ENCODE peak calls at places on chromosomes 3 and 15, in seven cellular contexts. R is uterus, Q is mammary epithelial cell, V is breast epithelium, I is gastrocnemius medialis, C is A549, S is psoas muscle. N is an unnamed sample. For H3K9me3, the result is how much of the 10 kb centered on the place peaks cover.

GRCh38 chr3:180934638-180935037 is 22.2 kb downstream of the FXR1 start:
- DNase-seq in R (no peak), Q (peak), V (no peak), I (no peak), C (no peak), S (no peak), N (no peak)

GRCh38 chr15:66477011-66477410 is 20.6 kb downstream of the SNAPC5 start:
- DNase-seq in R (no peak), Q (no peak), V (no peak), I (no peak), C (no peak), S (no peak), N (no peak)

GRCh38 chr3:67377299-67377698 is 277.1 kb downstream of the SUCLG2 start:
- DNase-seq in R (no peak), Q (no peak), V (no peak), I (no peak), C (no peak), S (no peak), N (no peak)

GRCh38 chr15:80777137-80777536 is 2.0 kb upstream of the CEMIP start:
- DNase-seq in R (peak), Q (peak), V (no peak), I (peak), C (no peak), S (peak), N (no peak)

GRCh38 chr3:31197941-31198340 is 303.5 kb upstream of the GADL1 start:
- DNase-seq in R (no peak), Q (peak), V (no peak), I (no peak), C (no peak), S (no peak), N (no peak)

GRCh38 chr3:195540526-195540925 is 2.6 kb downstream of the PPP1R2 start:
- DNase-seq in R (no peak), Q (no peak), V (no peak), I (no peak), C (no peak), S (no peak), N (no peak)

GRCh38 chr3:149339931-149340309 is 6.5 kb upstream of the TM4SF18 start:
- DNase-seq in R (peak), Q (peak), V (peak), I (peak), C (peak), S (peak), N (no peak)

GRCh38 chr3:60414047-60414446 is 837.2 kb downstream of the FHIT start:
- DNase-seq in R (no peak), Q (no peak), V (no peak), I (no peak), C (no peak), S (no peak), N (no peak)

GRCh38 chr3:113649169-113649833 is 47.1 kb downstream of the USF3 start:
- DNase-seq in R (no peak), Q (no peak), V (no peak), I (no peak), C (no peak), S (no peak), N (no peak)

GRCh38 chr15:83472797-83473196 is 25.7 kb downstream of the SH3GL3 start:
- DNase-seq in R (no peak), Q (no peak), V (no peak), I (no peak), C (no peak), S (no peak), N (no peak)

GRCh38 chr3:132641837-132642538 is 17.6 kb downstream of the ACAD11 start:
- DNase-seq in R (no peak), Q (no peak), V (no peak), I (no peak), C (peak), S (no peak), N (no peak)

GRCh38 chr3:115248274-115248673 is 101.2 kb upstream of the ZBTB20 start:
- DNase-seq in R (no peak), Q (peak), V (no peak), I (no peak), C (no peak), S (no peak), N (no peak)

GRCh38 chr3:123489400-123490004 is 40.6 kb upstream of the ADCY5 start:
- DNase-seq in R (peak), Q (peak), V (peak), I (peak), C (peak), S (peak), N (peak)

GRCh38 chr3:117609330-117609729 is 899.8 kb downstream of the TUSC7 start:
- DNase-seq in R (no peak), Q (no peak), V (no peak), I (no peak), C (no peak), S (no peak), N (no peak)

GRCh38 chr3:185820973-185821758 is 3.7 kb downstream of the IGF2BP2 start:
- DNase-seq in R (no peak), Q (peak), V (no peak), I (no peak), C (peak), S (no peak), N (no peak)

GRCh38 chr15:92277776-92278175 is 115.9 kb upstream of the ST8SIA2 start:
- DNase-seq in R (no peak), Q (peak), V (no peak), I (no peak), C (peak), S (no peak), N (peak)

GRCh38 chr3:117355566-117355965 is 646.0 kb downstream of the TUSC7 start:
- DNase-seq in R (no peak), Q (no peak), V (no peak), I (no peak), C (peak), S (no peak), N (peak)

GRCh38 chr3:133931084-133931483 is 35.4 kb upstream of the RAB6B start:
- DNase-seq in R (no peak), Q (no peak), V (no peak), I (no peak), C (no peak), S (no peak), N (no peak)

GRCh38 chr3:96806336-96806735 is 8.1 kb upstream of the EPHA6 start:
- DNase-seq in R (no peak), Q (no peak), V (no peak), I (no peak), C (no peak), S (no peak), N (no peak)

GRCh38 chr15:99202176-99202552 is 47.2 kb downstream of the TTC23 start:
- DNase-seq in R (no peak), Q (no peak), V (no peak), I (no peak), C (no peak), S (no peak), N (no peak)

GRCh38 chr3:141680620-141681389 is 57.3 kb upstream of the RNF7 start:
- DNase-seq in R (no peak), Q (peak), V (peak), I (no peak), C (no peak), S (peak), N (no peak)

GRCh38 chr15:73328149-73328820 is 40.5 kb downstream of the HCN4 start:
- DNase-seq in R (no peak), Q (no peak), V (no peak), I (no peak), C (no peak), S (no peak), N (no peak)

GRCh38 chr3:65678480-65678879 is 360.2 kb downstream of the MAGI1 start:
- DNase-seq in R (no peak), Q (no peak), V (no peak), I (no peak), C (no peak), S (no peak), N (no peak)

GRCh38 chr3:151460774-151461450 is at the start of gene IGSF10:
- DNase-seq in R (no peak), Q (no peak), V (no peak), I (no peak), C (peak), S (peak), N (peak)

GRCh38 chr3:7484636-7485035 is 623.7 kb downstream of the GRM7 start:
- DNase-seq in R (no peak), Q (peak), V (no peak), I (no peak), C (no peak), S (no peak), N (no peak)

GRCh38 chr15:46265664-46266063 is 630.8 kb downstream of the SQOR start:
- DNase-seq in R (no peak), Q (no peak), V (no peak), I (no peak), C (no peak), S (no peak), N (peak)

GRCh38 chr3:27643355-27643754 is 78.8 kb downstream of the EOMES start:
- DNase-seq in R (no peak), Q (peak), V (no peak), I (no peak), C (no peak), S (no peak), N (no peak)

GRCh38 chr15:70633394-70633793 is 130.0 kb downstream of the UACA start:
- DNase-seq in R (no peak), Q (no peak), V (no peak), I (no peak), C (no peak), S (no peak), N (no peak)

GRCh38 chr3:15462451-15462850 is 35.1 kb downstream of the EAF1 start:
- DNase-seq in R (no peak), Q (no peak), V (no peak), I (no peak), C (no peak), S (no peak), N (no peak)

GRCh38 chr3:143327388-143327787 is 207.8 kb downstream of the CHST2 start:
- DNase-seq in R (no peak), Q (no peak), V (no peak), I (no peak), C (no peak), S (no peak), N (no peak)

GRCh38 chr3:121979734-121980449 is 42.2 kb downstream of the ILDR1 start:
- DNase-seq in R (no peak), Q (peak), V (no peak), I (no peak), C (no peak), S (no peak), N (no peak)

GRCh38 chr15:65650312-65651041 is 28.7 kb downstream of the SLC24A1 start:
- DNase-seq in R (no peak), Q (no peak), V (no peak), I (no peak), C (no peak), S (no peak), N (no peak)

GRCh38 chr3:151918253-151919029 is 45.0 kb downstream of the SUCNR1 start:
- DNase-seq in R (no peak), Q (peak), V (no peak), I (no peak), C (peak), S (no peak), N (no peak)

GRCh38 chr15:74265046-74265639 is 29.0 kb downstream of the CCDC33 start:
- DNase-seq in R (no peak), Q (no peak), V (no peak), I (no peak), C (no peak), S (peak), N (no peak)

GRCh38 chr3:188682316-188682715 is 489.5 kb upstream of the TPRG1 start:
- DNase-seq in R (no peak), Q (no peak), V (no peak), I (no peak), C (no peak), S (no peak), N (no peak)

GRCh38 chr3:150232992-150233451 is 175.1 kb upstream of the TSC22D2 start:
- DNase-seq in R (no peak), Q (no peak), V (no peak), I (no peak), C (no peak), S (no peak), N (no peak)

GRCh38 chr3:143648708-143649107 is 199.6 kb downstream of the SLC9A9 start:
- DNase-seq in R (no peak), Q (no peak), V (no peak), I (no peak), C (no peak), S (no peak), N (peak)

GRCh38 chr3:37542286-37542685 is 319.4 kb upstream of the CTDSPL start:
- DNase-seq in R (no peak), Q (no peak), V (no peak), I (no peak), C (no peak), S (no peak), N (no peak)

GRCh38 chr3:144843099-144843498 is 871.5 kb downstream of the DIPK2A start:
- DNase-seq in R (no peak), Q (no peak), V (no peak), I (no peak), C (no peak), S (no peak), N (peak)
- TF ChIP-seq CTCF in R (no peak), Q (peak), V (no peak), I (no peak), C (no peak), S (no peak), N (peak)

DNA sequence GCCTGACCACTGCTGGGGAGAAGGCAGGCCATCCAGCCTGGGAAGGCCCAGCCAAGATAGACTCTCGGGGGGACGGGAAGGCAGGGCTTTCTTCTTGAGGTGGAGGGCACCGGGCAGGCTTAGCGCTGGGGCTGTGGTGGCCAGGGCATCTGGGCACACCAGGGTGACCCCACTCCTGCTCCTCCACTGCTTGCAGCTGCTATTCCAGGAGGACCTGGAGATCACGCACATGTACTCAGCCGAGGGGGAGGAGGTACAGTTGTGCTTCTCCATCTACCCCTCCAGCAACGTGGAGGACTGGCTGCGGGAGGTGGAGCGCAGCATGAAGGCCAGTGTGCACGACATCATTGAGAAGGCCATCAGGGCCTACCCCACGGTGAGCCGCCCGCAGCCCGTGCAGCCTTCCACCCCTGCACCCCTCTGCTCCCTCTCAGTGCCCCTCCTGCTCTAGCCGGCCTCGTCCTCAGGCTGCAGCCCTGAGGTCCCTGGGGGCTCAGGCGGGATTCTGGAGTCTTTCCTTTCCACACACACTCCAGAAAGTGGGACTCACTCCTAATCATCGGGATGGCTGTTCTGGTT is 42.3 kb downstream of the DNAH1 start:
- DNase-seq in R (no peak), Q (no peak), V (no peak), I (no peak), C (no peak), S (peak), N (no peak)
- H3K9me3 ChIP-seq in R (under half), Q (under half), V (under half), I (under half), C (under half), S (under half), N (under half)

GRCh38 chr3:119352235-119352634 is 58.1 kb downstream of the ARHGAP31 start:
- DNase-seq in R (no peak), Q (peak), V (no peak), I (no peak), C (no peak), S (no peak), N (no peak)

GRCh38 chr3:119350114-119350513 is 55.9 kb downstream of the ARHGAP31 start:
- DNase-seq in R (no peak), Q (no peak), V (no peak), I (no peak), C (no peak), S (no peak), N (no peak)

GRCh38 chr3:119356646-119357045 is 62.5 kb downstream of the ARHGAP31 start:
- DNase-seq in R (no peak), Q (no peak), V (no peak), I (no peak), C (no peak), S (no peak), N (no peak)

GRCh38 chr3:119349353-119349752 is 55.2 kb downstream of the ARHGAP31 start:
- DNase-seq in R (no peak), Q (no peak), V (no peak), I (no peak), C (no peak), S (no peak), N (no peak)

DNA sequence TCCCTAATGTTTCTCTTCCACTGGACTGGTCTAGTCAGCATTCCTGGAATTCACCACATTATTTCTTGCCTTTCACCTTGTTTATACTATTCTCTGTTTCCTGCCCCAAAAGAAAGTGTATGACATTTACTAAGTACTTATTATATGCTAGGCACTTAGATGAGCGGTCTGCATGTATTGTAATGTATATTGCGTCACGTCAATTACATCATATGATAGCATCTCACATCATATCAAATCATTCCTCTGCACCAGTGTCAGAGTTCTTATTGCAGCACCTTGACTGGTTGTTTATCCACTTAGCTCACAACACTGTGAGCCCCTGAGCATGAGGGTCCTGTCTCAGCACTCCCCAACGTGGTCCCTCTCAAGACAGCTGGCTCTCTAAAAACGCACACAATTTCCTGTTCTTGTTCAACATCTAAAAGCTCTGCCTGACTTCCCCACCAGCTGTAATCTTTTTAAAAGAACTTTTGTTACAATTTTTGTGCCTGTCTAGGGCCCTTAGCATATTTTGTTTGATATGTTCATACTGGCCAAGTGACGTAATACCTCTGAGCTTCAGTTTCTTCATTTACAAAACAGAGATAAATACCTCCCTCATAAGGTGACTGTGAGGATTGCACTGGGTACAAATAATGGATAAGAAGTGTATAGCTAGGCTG is 58.8 kb downstream of the ARHGAP31 start:
- DNase-seq in R (no peak), Q (peak), V (no peak), I (no peak), C (no peak), S (no peak), N (no peak)
- TF ChIP-seq CTCF in R (peak), Q (peak), V (no peak), I (peak), C (no peak), S (peak), N (peak)

DNA sequence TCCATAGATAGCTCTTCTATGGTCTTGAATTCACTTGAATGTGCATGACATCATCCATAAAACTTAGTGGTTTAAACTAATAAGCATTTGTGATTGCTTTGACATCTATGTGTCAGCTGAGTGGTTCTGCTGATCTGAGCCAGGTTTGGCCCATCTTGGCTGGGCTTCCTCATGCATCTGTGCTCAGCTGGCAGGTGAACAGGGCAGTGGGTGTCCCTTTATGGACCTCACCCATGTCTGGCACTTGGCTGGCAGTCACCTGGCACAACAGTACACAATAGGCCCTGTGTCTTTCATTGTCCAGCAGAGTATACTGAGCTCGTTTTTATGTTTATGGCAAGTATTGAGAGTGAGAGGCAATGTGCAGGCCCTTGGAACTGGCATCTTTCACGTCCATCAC is 73.7 kb upstream of the CNTN6 start:
- DNase-seq in R (no peak), Q (no peak), V (no peak), I (no peak), C (no peak), S (no peak), N (no peak)
- H3K9me3 ChIP-seq in R (under half), Q (under half), V (under half), I (under half), C (under half), S (under half), N (under half)

DNA sequence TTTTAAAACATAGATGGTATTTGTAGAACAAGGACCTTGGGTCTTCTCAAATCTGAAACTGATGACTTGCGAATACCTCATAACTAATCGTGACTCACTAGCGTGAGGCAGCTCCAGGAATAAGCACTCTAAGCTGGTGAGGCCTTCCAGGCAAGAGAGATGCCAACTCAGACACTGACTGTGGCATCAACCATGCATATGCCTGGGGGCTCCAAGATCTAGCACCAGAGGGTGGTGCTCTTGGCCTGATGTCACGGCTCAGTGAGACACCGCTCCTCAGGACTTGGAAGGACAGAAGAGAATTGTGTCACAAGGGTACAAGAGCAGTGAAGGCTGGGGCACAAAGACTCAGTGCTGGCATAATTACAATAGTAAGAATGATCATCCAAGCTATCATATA is 125.0 kb upstream of the TRIM42 start:
- DNase-seq in R (no peak), Q (peak), V (no peak), I (no peak), C (no peak), S (no peak), N (no peak)
- TF ChIP-seq CTCF in R (no peak), Q (peak), V (no peak), I (no peak), C (no peak), S (no peak), N (no peak)

DNA sequence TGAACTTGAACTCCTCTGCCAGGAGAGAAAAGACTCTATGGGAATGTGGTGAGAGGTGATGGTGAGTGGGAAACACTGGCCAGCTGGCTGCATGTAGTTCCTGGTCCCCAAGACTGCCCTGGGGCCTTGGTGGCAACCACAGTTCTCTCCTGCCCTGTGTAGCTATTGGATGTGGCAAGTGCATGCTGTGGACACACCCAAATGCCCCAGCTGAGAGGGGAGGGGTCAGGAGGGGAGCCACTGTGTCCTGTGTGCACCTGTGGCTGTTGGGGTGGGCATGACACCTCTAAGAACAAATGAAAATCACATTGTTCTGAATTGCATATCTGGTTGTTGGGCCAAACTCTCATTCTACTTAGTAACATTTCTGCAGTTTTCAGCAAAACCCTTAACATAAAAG is 409.6 kb downstream of the NSUN3 start:
- DNase-seq in R (no peak), Q (no peak), V (no peak), I (no peak), C (no peak), S (no peak), N (no peak)
- H3K9me3 ChIP-seq in R (under half), Q (under half), V (under half), I (under half), C (under half), S (under half), N (under half)

DNA sequence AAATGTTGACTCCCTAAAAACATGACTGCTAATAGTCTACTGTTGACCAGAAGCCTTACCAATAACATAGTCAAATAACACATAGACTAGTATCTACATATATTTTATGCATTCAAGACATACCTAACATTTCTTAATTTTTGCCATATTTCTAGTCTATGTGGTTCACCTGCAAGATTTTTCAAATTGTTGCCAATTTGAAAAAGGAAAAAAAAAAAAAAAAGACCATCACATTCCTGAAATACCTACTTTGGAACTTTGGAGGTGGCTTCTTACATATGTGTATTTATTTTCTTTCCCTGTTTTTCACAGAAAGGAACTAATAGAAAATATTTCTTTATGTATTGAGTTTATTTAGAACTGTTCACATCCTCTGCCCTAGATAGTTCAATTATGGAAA is 13.4 kb upstream of the ATP13A3 start:
- DNase-seq in R (no peak), Q (no peak), V (no peak), I (no peak), C (no peak), S (no peak), N (no peak)
- TF ChIP-seq CTCF in R (no peak), Q (no peak), V (no peak), I (no peak), C (no peak), S (no peak), N (no peak)